ENCODE peak calls at places on chromosomes 13 and 19, in eight cellular contexts. L is cardiac muscle cell; U is WTC11; F is stimulated activated CD8-positive, alpha-beta memory T cell treated with anti-CD3 and anti-CD28 coated beads, Interleukin-4, amount 100 ng/mL, for 1 hour; K is ovary; O is effector CD4-positive, alpha-beta T cell; H is activated naive CD4-positive, alpha-beta T cell treated with anti-CD3 and anti-CD28 coated beads for 36 hours; T is HFFc6. E is an unnamed sample.

GRCh38 chr13:85665286-85665685 is 133.9 kb downstream of the SLITRK6 start:
- DNase-seq in L (no peak), U (no peak), F (no peak), K (no peak), O (no peak), H (no peak), T (no peak), E (no peak)

GRCh38 chr19:11964858-11965645 is at the start of gene ZNF763:
- DNase-seq in L (peak; percentile 95), U (peak; percentile 99), F (peak; percentile 78), K (peak; percentile 96), O (peak; percentile 83), H (peak; percentile 95), T (peak; percentile 61), E (no peak)

GRCh38 chr13:92143766-92144165 is 745.3 kb downstream of the GPC5 start:
- DNase-seq in L (peak; percentile 4), U (no peak), F (no peak), K (no peak), O (no peak), H (no peak), T (no peak), E (no peak)

GRCh38 chr19:39829702-39830275 is 4.2 kb downstream of the DYRK1B start:
- DNase-seq in L (no peak), U (no peak), F (no peak), K (no peak), O (no peak), H (no peak), T (no peak), E (no peak)

GRCh38 chr13:89965252-89965651 is 1382.2 kb upstream of the MIR17HG start:
- DNase-seq in L (no peak), U (no peak), F (no peak), K (no peak), O (no peak), H (no peak), T (no peak), E (no peak)

GRCh38 chr13:102869948-102870676 is 24.3 kb downstream of the ERCC5 start:
- DNase-seq in L (no peak), U (no peak), F (no peak), K (no peak), O (no peak), H (no peak), T (no peak), E (no peak)

GRCh38 chr19:43674630-43674982 is 4.6 kb upstream of the PLAUR start:
- DNase-seq in L (no peak), U (no peak), F (no peak), K (no peak), O (no peak), H (no peak), T (no peak), E (no peak)

GRCh38 chr13:94842901-94843300 is 130.6 kb upstream of the SOX21 start:
- DNase-seq in L (no peak), U (no peak), F (no peak), K (no peak), O (no peak), H (no peak), T (no peak), E (no peak)

GRCh38 chr13:37058801-37059135 is 720 bp downstream of the SUPT20H start:
- DNase-seq in L (peak; percentile 58), U (no peak), F (no peak), K (no peak), O (no peak), H (peak; percentile 29), T (no peak), E (no peak)

GRCh38 chr19:29323972-29324680 is 111.2 kb upstream of the UQCRFS1 start:
- DNase-seq in L (no peak), U (no peak), F (no peak), K (no peak), O (no peak), H (no peak), T (no peak), E (no peak)

GRCh38 chr19:40241809-40242384 is 15.4 kb upstream of the CCNP start:
- DNase-seq in L (no peak), U (no peak), F (no peak), K (peak; percentile 72), O (no peak), H (no peak), T (no peak), E (no peak)

GRCh38 chr13:19663416-19663979 is 30.0 kb downstream of the MPHOSPH8 start:
- DNase-seq in L (no peak), U (no peak), F (no peak), K (no peak), O (no peak), H (no peak), T (no peak), E (no peak)

GRCh38 chr19:3184847-3185481 is 766 bp upstream of the NCLN start:
- DNase-seq in L (peak; percentile 82), U (peak; percentile 56), F (peak; percentile 29), K (peak; percentile 77), O (peak; percentile 69), H (peak; percentile 84), T (no peak), E (peak; percentile 8)

GRCh38 chr13:76944457-76944856 is 3.9 kb upstream of the ACOD1 start:
- DNase-seq in L (no peak), U (no peak), F (no peak), K (no peak), O (no peak), H (no peak), T (peak; percentile 49), E (no peak)